ENCODE peak calls at places on chromosome 18, in four cellular contexts. V is A549, U is IMR-90, J is cardiac fibroblast. G is an unnamed sample.

GRCh38 chr18:48538531-48539405 is at the start of gene CTIF:
- DNase-seq in V (peak; percentile 90), U (peak; percentile 96), J (peak; percentile 98), G (peak; percentile 84)

GRCh38 chr18:67730884-67731283 is 214.4 kb upstream of the DSEL start:
- DNase-seq in J (peak; percentile 92), V (peak; percentile 1), U (peak; percentile 76), G (no peak)

GRCh38 chr18:23538870-23539269 is 35.6 kb downstream of the RMC1 start:
- DNase-seq in V (no peak), U (peak; percentile 52), J (no peak), G (no peak)

GRCh38 chr18:79556829-79557585 is 122.6 kb upstream of the CTDP1 start:
- DNase-seq in U (no peak), V (no peak), J (no peak), G (no peak)

GRCh38 chr18:79799619-79800352 is 2.0 kb downstream of the KCNG2 start:
- DNase-seq in U (no peak), J (no peak), V (no peak), G (peak; percentile 17)

GRCh38 chr18:53467756-53468155 is 756.7 kb downstream of the MBD2 start:
- DNase-seq in V (no peak), U (no peak), J (no peak), G (no peak)

GRCh38 chr18:60411715-60412114 is 39.1 kb upstream of the MC4R start:
- DNase-seq in U (no peak), J (no peak), V (no peak), G (no peak)

GRCh38 chr18:24112874-24113615 is 25.8 kb upstream of the CABYR start:
- DNase-seq in V (peak; percentile 30), J (peak; percentile 57), U (peak; percentile 69), G (no peak)

GRCh38 chr18:61655630-61656029 is 237.2 kb downstream of the RNF152 start:
- DNase-seq in V (no peak), U (no peak), J (no peak), G (no peak)

GRCh38 chr18:4203525-4203924 is 251.6 kb downstream of the DLGAP1 start:
- DNase-seq in V (no peak), J (no peak), U (no peak), G (no peak)

GRCh38 chr18:3455938-3456685 is 6.1 kb downstream of the TGIF1 start:
- DNase-seq in J (peak; percentile 50), V (no peak), U (peak; percentile 54), G (no peak)

GRCh38 chr18:60327880-60328589 is 44.5 kb downstream of the MC4R start:
- DNase-seq in U (no peak), V (no peak), J (no peak), G (no peak)

GRCh38 chr18:48802543-48803428 is 148.0 kb downstream of the SMAD7 start:
- DNase-seq in J (no peak), V (no peak), U (no peak), G (peak; percentile 31)

GRCh38 chr18:33817096-33817495 is 239.1 kb downstream of the ASXL3 start:
- DNase-seq in U (peak; percentile 78), J (peak; percentile 6), V (no peak), G (no peak)

GRCh38 chr18:78871631-78872030 is 108.0 kb upstream of the SALL3 start:
- DNase-seq in U (no peak), V (no peak), J (no peak), G (no peak)

GRCh38 chr18:59382388-59382787 is 23.3 kb upstream of the LMAN1 start:
- DNase-seq in U (no peak), V (no peak), J (no peak), G (no peak)

GRCh38 chr18:26863122-26863879 is 2.2 kb downstream of the AQP4 start:
- DNase-seq in U (no peak), V (peak; percentile 15), J (no peak), G (no peak)

GRCh38 chr18:22346968-22347611 is 70.6 kb downstream of the CTAGE1 start:
- DNase-seq in J (peak; percentile 53), V (no peak), U (peak; percentile 73), G (no peak)

GRCh38 chr18:13877133-13877532 is 38.2 kb downstream of the MC2R start:
- DNase-seq in U (no peak), V (no peak), J (no peak), G (no peak)

GRCh38 chr18:23451491-23451890 is 1.6 kb upstream of the RIOK3 start:
- DNase-seq in J (no peak), V (no peak), U (no peak), G (no peak)

GRCh38 chr18:23484783-23485182 is 18.5 kb upstream of the RMC1 start:
- DNase-seq in U (no peak), V (no peak), J (no peak), G (no peak)

GRCh38 chr18:25047983-25048382 is 304.0 kb downstream of the ZNF521 start:
- DNase-seq in J (no peak), V (no peak), U (no peak), G (no peak)

GRCh38 chr18:58046794-58047555 is 2.9 kb downstream of the NEDD4L start:
- DNase-seq in V (no peak), U (no peak), J (no peak), G (no peak)
- TF ChIP-seq CTCF in V (no peak), U (no peak), J (no peak), G (no peak)

DNA sequence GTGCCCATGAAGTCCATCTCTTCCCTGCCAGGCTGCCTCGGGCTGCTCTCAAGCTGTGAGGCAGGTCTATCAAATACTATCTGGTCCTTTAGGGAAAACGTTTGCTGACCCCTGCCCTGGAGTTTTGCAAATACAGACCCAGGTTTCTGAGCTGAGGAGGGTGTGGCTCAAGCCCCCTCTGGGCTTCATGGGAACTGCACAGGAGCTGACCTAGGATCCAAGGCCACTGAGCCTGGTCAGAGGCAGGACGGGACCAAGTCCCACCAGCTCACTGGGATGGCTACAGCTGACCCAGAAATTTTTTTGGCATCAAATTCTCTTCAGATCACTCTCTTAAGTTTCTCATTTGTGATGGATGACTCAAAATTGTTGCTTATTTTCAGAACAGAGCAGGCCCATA is 14.1 kb downstream of the ZNF516 start:
- DNase-seq in V (peak; percentile 19), J (no peak), U (no peak), G (no peak)
- TF ChIP-seq CTCF in V (no peak), J (peak; percentile 41), U (no peak), G (no peak)

GRCh38 chr18:40932862-40933261 is 1022.2 kb upstream of the PIK3C3 start:
- DNase-seq in U (no peak), J (no peak), V (no peak), G (no peak)

GRCh38 chr18:40939636-40940035 is 1015.4 kb upstream of the PIK3C3 start:
- DNase-seq in U (no peak), J (no peak), V (no peak), G (no peak)

GRCh38 chr18:40937386-40937785 is 1017.6 kb upstream of the PIK3C3 start:
- DNase-seq in U (peak; percentile 14), V (no peak), J (no peak), G (no peak)

GRCh38 chr18:40938615-40939014 is 1016.4 kb upstream of the PIK3C3 start:
- DNase-seq in J (no peak), V (no peak), U (no peak), G (no peak)

DNA sequence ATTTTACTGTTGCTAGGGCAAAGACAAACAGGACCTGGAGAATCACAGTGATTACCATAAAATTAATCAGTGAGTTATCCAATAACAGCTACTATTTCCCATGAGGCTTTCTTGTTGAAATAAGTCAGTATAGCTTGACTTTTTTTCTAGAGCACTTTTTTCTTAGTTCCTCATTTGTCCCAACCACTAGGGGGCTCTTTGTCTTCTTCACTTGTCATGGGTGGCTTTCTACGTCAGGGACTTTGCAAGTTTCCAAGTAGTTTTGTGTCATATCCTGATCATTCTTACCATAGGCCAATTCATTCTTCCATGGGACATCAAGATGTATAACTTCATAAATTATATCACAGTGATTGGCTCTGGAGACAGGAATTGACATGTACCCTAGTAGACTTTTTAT is 1019.6 kb upstream of the PIK3C3 start:
- DNase-seq in U (peak; percentile 15), V (no peak), J (peak; percentile 66), G (no peak)
- TF ChIP-seq CTCF in U (peak; percentile 30), V (no peak), J (peak; percentile 55), G (no peak)

GRCh38 chr18:8461544-8461943 is 147.7 kb upstream of the RAB12 start:
- DNase-seq in V (no peak), U (peak; percentile 7), J (no peak), G (no peak)

GRCh38 chr18:8458546-8459215 is 150.6 kb upstream of the RAB12 start:
- DNase-seq in V (no peak), U (no peak), J (no peak), G (no peak)

GRCh38 chr18:8460748-8461147 is 148.5 kb upstream of the RAB12 start:
- DNase-seq in U (no peak), V (no peak), J (no peak), G (no peak)

GRCh38 chr18:8462651-8463185 is 146.5 kb upstream of the RAB12 start:
- DNase-seq in U (no peak), V (no peak), J (no peak), G (no peak)
- TF ChIP-seq CTCF in U (no peak), V (no peak), J (no peak), G (no peak)

DNA sequence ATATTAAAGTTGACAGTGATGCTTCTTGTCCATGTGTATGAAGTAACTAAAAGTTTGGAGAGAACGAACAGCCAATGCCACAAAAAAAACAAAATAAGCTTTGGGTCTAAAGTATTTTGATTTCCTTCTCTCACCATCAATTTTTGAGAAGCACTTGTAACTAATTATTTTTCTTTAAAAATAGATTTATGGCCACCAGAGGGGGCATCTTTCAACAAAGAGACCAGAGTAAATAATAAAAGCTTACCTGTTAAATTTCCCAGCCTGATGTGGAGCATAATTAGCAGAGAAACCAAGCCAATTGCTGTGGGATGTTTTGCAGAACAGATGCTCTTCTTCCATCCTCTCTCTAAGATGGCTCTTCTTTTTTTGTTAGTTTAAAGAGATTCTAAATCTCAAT is 29.0 kb downstream of the LINC00305 start:
- DNase-seq in V (no peak), U (no peak), J (peak; percentile 0), G (no peak)
- TF ChIP-seq CTCF in V (peak; percentile 10), U (no peak), J (no peak), G (no peak)

GRCh38 chr18:55475916-55476315 is 112.1 kb downstream of the TCF4 start:
- DNase-seq in V (no peak), U (no peak), J (no peak), G (no peak)

GRCh38 chr18:55478301-55478660 is 109.7 kb downstream of the TCF4 start:
- DNase-seq in U (peak; percentile 18), V (no peak), J (peak; percentile 50), G (no peak)

GRCh38 chr18:55479656-55480420 is 108.2 kb downstream of the TCF4 start:
- DNase-seq in U (no peak), V (no peak), J (peak; percentile 33), G (no peak)

GRCh38 chr18:55475467-55475866 is 112.5 kb downstream of the TCF4 start:
- DNase-seq in V (no peak), U (no peak), J (no peak), G (no peak)

DNA sequence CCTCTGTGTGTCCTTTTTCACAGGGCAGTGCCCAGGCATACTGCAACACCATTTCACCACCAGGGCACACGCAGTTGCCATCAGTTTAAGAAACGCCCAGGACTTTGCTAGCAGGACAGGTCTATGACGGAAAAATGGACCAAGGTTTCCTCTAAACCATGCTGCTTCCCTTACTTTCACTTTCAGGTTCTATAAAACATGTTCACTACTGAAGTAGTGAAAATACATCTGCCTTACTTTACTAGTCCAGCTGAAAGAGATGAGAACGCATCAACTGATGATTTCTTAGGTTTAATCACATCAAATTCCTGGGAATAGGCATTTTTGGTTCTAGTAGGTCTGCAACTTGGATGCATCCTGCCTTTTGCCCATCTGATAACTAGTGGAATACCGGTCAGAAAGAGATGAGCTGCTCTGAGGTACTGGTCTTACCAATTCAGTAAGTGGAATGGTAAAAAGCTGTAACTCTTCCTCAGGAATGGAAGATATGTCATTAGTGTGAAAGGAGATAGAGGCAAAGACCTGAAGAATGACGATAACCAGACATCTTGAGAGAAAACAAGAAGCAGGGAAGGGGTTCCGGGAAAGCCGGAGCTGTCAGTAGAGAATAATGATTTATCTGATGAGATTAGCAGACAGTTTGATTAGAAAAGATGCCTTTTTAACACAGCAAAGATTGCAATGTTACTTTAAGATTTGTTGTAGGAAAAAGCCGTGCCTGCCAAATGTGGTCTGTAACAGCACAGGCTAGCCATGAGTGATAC is 110.3 kb downstream of the TCF4 start:
- DNase-seq in U (peak; percentile 52), J (peak; percentile 73), V (no peak), G (peak; percentile 20)
- TF ChIP-seq CTCF in U (no peak), J (peak; percentile 27), V (no peak), G (no peak)